ENCODE peak calls at places on chromosomes 16 and 17, in five cellular contexts. O, P, I, T and C are unnamed samples.

GRCh38 chr17:1491406-1492248 is 859 bp downstream of the MYO1C start:
- DNase-seq in O (peak), P (no peak), I (no peak), T (peak), C (peak)

GRCh38 chr17:80786887-80787286 is 204.8 kb upstream of the CHMP6 start:
- DNase-seq in O (no peak), P (no peak), I (no peak), T (no peak), C (no peak)

GRCh38 chr17:57284984-57285646 is 28.8 kb downstream of the MSI2 start:
- DNase-seq in O (peak), P (no peak), I (peak), T (no peak), C (no peak)

GRCh38 chr17:79741751-79742588 is 11.2 kb downstream of the ENPP7 start:
- DNase-seq in O (peak), P (peak), I (peak), T (peak), C (peak)

GRCh38 chr16:58464916-58465731 is 34.8 kb upstream of the NDRG4 start:
- DNase-seq in O (no peak), P (no peak), I (no peak), T (no peak), C (no peak)

GRCh38 chr17:4530799-4531730 is 24.1 kb downstream of the MYBBP1A start:
- DNase-seq in O (no peak), P (no peak), I (no peak), T (no peak), C (no peak)

GRCh38 chr17:55547027-55547670 is 35.9 kb upstream of the SMIM36 start:
- DNase-seq in O (no peak), P (no peak), I (no peak), T (no peak), C (no peak)

GRCh38 chr17:48047113-48047740 is 932 bp upstream of the NFE2L1 start:
- DNase-seq in O (no peak), P (peak), I (no peak), T (no peak), C (no peak)

GRCh38 chr16:81873843-81874752 is 95.0 kb downstream of the PLCG2 start:
- DNase-seq in O (peak), P (no peak), I (no peak), T (no peak), C (peak)